ENCODE peak calls at places on chromosome 6, in nine cellular contexts. One of them, this sample, is unnamed.
A peak's percentile ranks its signal among the peaks of the same experiment; 100 is the strongest.

GRCh38 chr6:56579155-56579851 is 63.4 kb downstream of the DST start:
- DNase-seq in Right ventricle myocardium superior: no peak
- DNase-seq in activated CD4-positive, alpha-beta T cell treated with anti-CD3 and anti-CD28 coated beads, Interleukin-2, amount 10 ng/mL, durations not matched to agents 24 days and 14 days: no peak
- DNase-seq in NCI-H1105 treated with DMSO at 0.1 percent for 48 hours: no peak
- DNase-seq in NCI-H2171: no peak
- DNase-seq in activated naive CD4-positive, alpha-beta T cell: no peak
- DNase-seq in colonic mucosa: no peak
- DNase-seq in HEK293T: no peak
- DNase-seq in pancreas: no peak
- DNase-seq in this sample: no peak

GRCh38 chr6:157054531-157054979 is 268.8 kb downstream of the TMEM242 start:
- DNase-seq in activated naive CD4-positive, alpha-beta T cell: no peak
- DNase-seq in NCI-H2171: no peak
- DNase-seq in Right ventricle myocardium superior: no peak
- DNase-seq in NCI-H1105 treated with DMSO at 0.1 percent for 48 hours: no peak
- DNase-seq in colonic mucosa: no peak
- DNase-seq in HEK293T: no peak
- DNase-seq in pancreas: no peak
- DNase-seq in activated CD4-positive, alpha-beta T cell treated with anti-CD3 and anti-CD28 coated beads, Interleukin-2, amount 10 ng/mL, durations not matched to agents 24 days and 14 days: peak; percentile 83
- DNase-seq in this sample: no peak

GRCh38 chr6:114739656-114740055 is 396.8 kb upstream of the HS3ST5 start:
- DNase-seq in activated naive CD4-positive, alpha-beta T cell: no peak
- DNase-seq in NCI-H2171: peak; percentile 83
- DNase-seq in NCI-H1105 treated with DMSO at 0.1 percent for 48 hours: peak; percentile 62
- DNase-seq in HEK293T: no peak
- DNase-seq in activated CD4-positive, alpha-beta T cell treated with anti-CD3 and anti-CD28 coated beads, Interleukin-2, amount 10 ng/mL, durations not matched to agents 24 days and 14 days: no peak
- DNase-seq in Right ventricle myocardium superior: no peak
- DNase-seq in colonic mucosa: no peak
- DNase-seq in pancreas: no peak
- DNase-seq in this sample: no peak

GRCh38 chr6:155894758-155895157 is 439.1 kb upstream of the NOX3 start:
- DNase-seq in activated CD4-positive, alpha-beta T cell treated with anti-CD3 and anti-CD28 coated beads, Interleukin-2, amount 10 ng/mL, durations not matched to agents 24 days and 14 days: no peak
- DNase-seq in activated naive CD4-positive, alpha-beta T cell: no peak
- DNase-seq in NCI-H1105 treated with DMSO at 0.1 percent for 48 hours: no peak
- DNase-seq in NCI-H2171: no peak
- DNase-seq in pancreas: no peak
- DNase-seq in colonic mucosa: no peak
- DNase-seq in HEK293T: no peak
- DNase-seq in Right ventricle myocardium superior: no peak
- DNase-seq in this sample: no peak

GRCh38 chr6:77457720-77458349 is 5.5 kb downstream of the HTR1B start:
- DNase-seq in colonic mucosa: peak; percentile 59
- DNase-seq in activated CD4-positive, alpha-beta T cell treated with anti-CD3 and anti-CD28 coated beads, Interleukin-2, amount 10 ng/mL, durations not matched to agents 24 days and 14 days: peak; percentile 67
- DNase-seq in pancreas: no peak
- DNase-seq in HEK293T: peak; percentile 53
- DNase-seq in activated naive CD4-positive, alpha-beta T cell: no peak
- DNase-seq in NCI-H1105 treated with DMSO at 0.1 percent for 48 hours: peak; percentile 57
- DNase-seq in Right ventricle myocardium superior: peak; percentile 65
- DNase-seq in NCI-H2171: peak; percentile 12
- DNase-seq in this sample: no peak

GRCh38 chr6:17277256-17277655 is 3.9 kb upstream of the RBM24 start:
- DNase-seq in pancreas: no peak
- DNase-seq in Right ventricle myocardium superior: no peak
- DNase-seq in activated naive CD4-positive, alpha-beta T cell: no peak
- DNase-seq in NCI-H2171: no peak
- DNase-seq in activated CD4-positive, alpha-beta T cell treated with anti-CD3 and anti-CD28 coated beads, Interleukin-2, amount 10 ng/mL, durations not matched to agents 24 days and 14 days: no peak
- DNase-seq in colonic mucosa: no peak
- DNase-seq in NCI-H1105 treated with DMSO at 0.1 percent for 48 hours: no peak
- DNase-seq in HEK293T: no peak
- DNase-seq in this sample: no peak

GRCh38 chr6:20119446-20119845 is 92.8 kb downstream of the MBOAT1 start:
- DNase-seq in NCI-H2171: peak; percentile 26
- DNase-seq in pancreas: no peak
- DNase-seq in activated naive CD4-positive, alpha-beta T cell: no peak
- DNase-seq in HEK293T: no peak
- DNase-seq in NCI-H1105 treated with DMSO at 0.1 percent for 48 hours: no peak
- DNase-seq in colonic mucosa: no peak
- DNase-seq in Right ventricle myocardium superior: no peak
- DNase-seq in activated CD4-positive, alpha-beta T cell treated with anti-CD3 and anti-CD28 coated beads, Interleukin-2, amount 10 ng/mL, durations not matched to agents 24 days and 14 days: no peak
- DNase-seq in this sample: no peak

GRCh38 chr6:51339108-51339507 is 520.4 kb downstream of the TFAP2B start:
- DNase-seq in NCI-H2171: no peak
- DNase-seq in NCI-H1105 treated with DMSO at 0.1 percent for 48 hours: no peak
- DNase-seq in Right ventricle myocardium superior: no peak
- DNase-seq in activated naive CD4-positive, alpha-beta T cell: no peak
- DNase-seq in colonic mucosa: no peak
- DNase-seq in HEK293T: no peak
- DNase-seq in pancreas: no peak
- DNase-seq in activated CD4-positive, alpha-beta T cell treated with anti-CD3 and anti-CD28 coated beads, Interleukin-2, amount 10 ng/mL, durations not matched to agents 24 days and 14 days: no peak
- DNase-seq in this sample: no peak

GRCh38 chr6:39426057-39426592 is 103.6 kb upstream of the KCNK16 start:
- DNase-seq in pancreas: no peak
- DNase-seq in Right ventricle myocardium superior: no peak
- DNase-seq in NCI-H1105 treated with DMSO at 0.1 percent for 48 hours: no peak
- DNase-seq in activated naive CD4-positive, alpha-beta T cell: no peak
- DNase-seq in activated CD4-positive, alpha-beta T cell treated with anti-CD3 and anti-CD28 coated beads, Interleukin-2, amount 10 ng/mL, durations not matched to agents 24 days and 14 days: no peak
- DNase-seq in NCI-H2171: no peak
- DNase-seq in colonic mucosa: no peak
- DNase-seq in HEK293T: no peak
- DNase-seq in this sample: no peak

GRCh38 chr6:110140650-110141049 is 38.8 kb downstream of the WASF1 start:
- DNase-seq in HEK293T: no peak
- DNase-seq in NCI-H2171: no peak
- DNase-seq in colonic mucosa: no peak
- DNase-seq in NCI-H1105 treated with DMSO at 0.1 percent for 48 hours: no peak
- DNase-seq in pancreas: no peak
- DNase-seq in activated naive CD4-positive, alpha-beta T cell: no peak
- DNase-seq in Right ventricle myocardium superior: no peak
- DNase-seq in activated CD4-positive, alpha-beta T cell treated with anti-CD3 and anti-CD28 coated beads, Interleukin-2, amount 10 ng/mL, durations not matched to agents 24 days and 14 days: no peak
- DNase-seq in this sample: no peak

GRCh38 chr6:139161817-139162284 is 27.0 kb downstream of the HECA start:
- DNase-seq in activated naive CD4-positive, alpha-beta T cell: peak; percentile 46
- DNase-seq in activated CD4-positive, alpha-beta T cell treated with anti-CD3 and anti-CD28 coated beads, Interleukin-2, amount 10 ng/mL, durations not matched to agents 24 days and 14 days: peak; percentile 91
- DNase-seq in HEK293T: no peak
- DNase-seq in NCI-H1105 treated with DMSO at 0.1 percent for 48 hours: no peak
- DNase-seq in Right ventricle myocardium superior: no peak
- DNase-seq in colonic mucosa: no peak
- DNase-seq in NCI-H2171: no peak
- DNase-seq in pancreas: no peak
- DNase-seq in this sample: no peak

GRCh38 chr6:77462359-77463307 is 658 bp downstream of the HTR1B start:
- DNase-seq in colonic mucosa: peak; percentile 17
- DNase-seq in activated CD4-positive, alpha-beta T cell treated with anti-CD3 and anti-CD28 coated beads, Interleukin-2, amount 10 ng/mL, durations not matched to agents 24 days and 14 days: no peak
- DNase-seq in Right ventricle myocardium superior: peak; percentile 39
- DNase-seq in NCI-H2171: no peak
- DNase-seq in pancreas: peak; percentile 65
- DNase-seq in HEK293T: no peak
- DNase-seq in activated naive CD4-positive, alpha-beta T cell: no peak
- DNase-seq in NCI-H1105 treated with DMSO at 0.1 percent for 48 hours: no peak
- DNase-seq in this sample: no peak

GRCh38 chr6:112337209-112337638 is 9.9 kb upstream of the RFPL4B start:
- DNase-seq in activated CD4-positive, alpha-beta T cell treated with anti-CD3 and anti-CD28 coated beads, Interleukin-2, amount 10 ng/mL, durations not matched to agents 24 days and 14 days: no peak
- DNase-seq in NCI-H2171: peak; percentile 67
- DNase-seq in HEK293T: peak; percentile 86
- DNase-seq in colonic mucosa: peak; percentile 32
- DNase-seq in activated naive CD4-positive, alpha-beta T cell: no peak
- DNase-seq in pancreas: no peak
- DNase-seq in Right ventricle myocardium superior: peak; percentile 54
- DNase-seq in NCI-H1105 treated with DMSO at 0.1 percent for 48 hours: peak; percentile 83
- DNase-seq in this sample: no peak

GRCh38 chr6:135165031-135165430 is 16.1 kb upstream of the MYB start:
- DNase-seq in activated naive CD4-positive, alpha-beta T cell: no peak
- DNase-seq in NCI-H2171: no peak
- DNase-seq in activated CD4-positive, alpha-beta T cell treated with anti-CD3 and anti-CD28 coated beads, Interleukin-2, amount 10 ng/mL, durations not matched to agents 24 days and 14 days: no peak
- DNase-seq in HEK293T: no peak
- DNase-seq in NCI-H1105 treated with DMSO at 0.1 percent for 48 hours: no peak
- DNase-seq in Right ventricle myocardium superior: no peak
- DNase-seq in colonic mucosa: no peak
- DNase-seq in pancreas: no peak
- DNase-seq in this sample: no peak

GRCh38 chr6:14231546-14232280 is 114.1 kb downstream of the CD83 start:
- DNase-seq in pancreas: no peak
- DNase-seq in activated naive CD4-positive, alpha-beta T cell: no peak
- DNase-seq in NCI-H2171: no peak
- DNase-seq in activated CD4-positive, alpha-beta T cell treated with anti-CD3 and anti-CD28 coated beads, Interleukin-2, amount 10 ng/mL, durations not matched to agents 24 days and 14 days: no peak
- DNase-seq in HEK293T: no peak
- DNase-seq in colonic mucosa: no peak
- DNase-seq in NCI-H1105 treated with DMSO at 0.1 percent for 48 hours: no peak
- DNase-seq in Right ventricle myocardium superior: no peak
- DNase-seq in this sample: no peak

GRCh38 chr6:56148488-56149190 is 98.7 kb downstream of the COL21A1 start:
- DNase-seq in colonic mucosa: no peak
- DNase-seq in activated CD4-positive, alpha-beta T cell treated with anti-CD3 and anti-CD28 coated beads, Interleukin-2, amount 10 ng/mL, durations not matched to agents 24 days and 14 days: no peak
- DNase-seq in HEK293T: no peak
- DNase-seq in NCI-H2171: no peak
- DNase-seq in NCI-H1105 treated with DMSO at 0.1 percent for 48 hours: no peak
- DNase-seq in activated naive CD4-positive, alpha-beta T cell: no peak
- DNase-seq in pancreas: no peak
- DNase-seq in Right ventricle myocardium superior: no peak
- DNase-seq in this sample: no peak

GRCh38 chr6:95266537-95267258 is 310.6 kb upstream of the MANEA start:
- DNase-seq in activated naive CD4-positive, alpha-beta T cell: no peak
- DNase-seq in NCI-H2171: no peak
- DNase-seq in NCI-H1105 treated with DMSO at 0.1 percent for 48 hours: no peak
- DNase-seq in pancreas: no peak
- DNase-seq in Right ventricle myocardium superior: no peak
- DNase-seq in activated CD4-positive, alpha-beta T cell treated with anti-CD3 and anti-CD28 coated beads, Interleukin-2, amount 10 ng/mL, durations not matched to agents 24 days and 14 days: no peak
- DNase-seq in HEK293T: no peak
- DNase-seq in colonic mucosa: no peak
- DNase-seq in this sample: no peak

GRCh38 chr6:15205321-15205720 is 40.5 kb upstream of the JARID2 start:
- DNase-seq in Right ventricle myocardium superior: no peak
- DNase-seq in NCI-H2171: no peak
- DNase-seq in HEK293T: no peak
- DNase-seq in colonic mucosa: no peak
- DNase-seq in NCI-H1105 treated with DMSO at 0.1 percent for 48 hours: no peak
- DNase-seq in activated naive CD4-positive, alpha-beta T cell: no peak
- DNase-seq in activated CD4-positive, alpha-beta T cell treated with anti-CD3 and anti-CD28 coated beads, Interleukin-2, amount 10 ng/mL, durations not matched to agents 24 days and 14 days: no peak
- DNase-seq in pancreas: no peak
- DNase-seq in this sample: no peak

GRCh38 chr6:105994522-105995402 is 91.4 kb upstream of the PRDM1 start:
- DNase-seq in NCI-H2171: no peak
- DNase-seq in HEK293T: peak; percentile 38
- DNase-seq in pancreas: peak; percentile 61
- DNase-seq in colonic mucosa: peak; percentile 68
- DNase-seq in activated naive CD4-positive, alpha-beta T cell: peak; percentile 15
- DNase-seq in Right ventricle myocardium superior: peak; percentile 77
- DNase-seq in NCI-H1105 treated with DMSO at 0.1 percent for 48 hours: peak; percentile 27
- DNase-seq in activated CD4-positive, alpha-beta T cell treated with anti-CD3 and anti-CD28 coated beads, Interleukin-2, amount 10 ng/mL, durations not matched to agents 24 days and 14 days: peak; percentile 88
- DNase-seq in this sample: no peak

GRCh38 chr6:53048431-53049195 is 16.6 kb upstream of the FBXO9 start:
- DNase-seq in colonic mucosa: no peak
- DNase-seq in HEK293T: no peak
- DNase-seq in NCI-H1105 treated with DMSO at 0.1 percent for 48 hours: no peak
- DNase-seq in pancreas: no peak
- DNase-seq in activated naive CD4-positive, alpha-beta T cell: no peak
- DNase-seq in Right ventricle myocardium superior: no peak
- DNase-seq in NCI-H2171: no peak
- DNase-seq in activated CD4-positive, alpha-beta T cell treated with anti-CD3 and anti-CD28 coated beads, Interleukin-2, amount 10 ng/mL, durations not matched to agents 24 days and 14 days: peak; percentile 65
- DNase-seq in this sample: no peak

GRCh38 chr6:115932481-115932880 is 128.2 kb downstream of the FRK start:
- DNase-seq in Right ventricle myocardium superior: no peak
- DNase-seq in activated naive CD4-positive, alpha-beta T cell: no peak
- DNase-seq in pancreas: no peak
- DNase-seq in colonic mucosa: no peak
- DNase-seq in activated CD4-positive, alpha-beta T cell treated with anti-CD3 and anti-CD28 coated beads, Interleukin-2, amount 10 ng/mL, durations not matched to agents 24 days and 14 days: no peak
- DNase-seq in HEK293T: no peak
- DNase-seq in NCI-H2171: peak; percentile 78
- DNase-seq in NCI-H1105 treated with DMSO at 0.1 percent for 48 hours: no peak
- DNase-seq in this sample: no peak

GRCh38 chr6:148548065-148548748 is 198.6 kb upstream of the UST start:
- DNase-seq in NCI-H2171: no peak
- DNase-seq in activated CD4-positive, alpha-beta T cell treated with anti-CD3 and anti-CD28 coated beads, Interleukin-2, amount 10 ng/mL, durations not matched to agents 24 days and 14 days: no peak
- DNase-seq in activated naive CD4-positive, alpha-beta T cell: no peak
- DNase-seq in pancreas: no peak
- DNase-seq in colonic mucosa: no peak
- DNase-seq in Right ventricle myocardium superior: peak; percentile 71
- DNase-seq in NCI-H1105 treated with DMSO at 0.1 percent for 48 hours: no peak
- DNase-seq in HEK293T: no peak
- DNase-seq in this sample: no peak

GRCh38 chr6:41581381-41581991 is 35.3 kb downstream of the FOXP4 start:
- DNase-seq in pancreas: peak; percentile 81
- DNase-seq in colonic mucosa: no peak
- DNase-seq in Right ventricle myocardium superior: peak; percentile 61
- DNase-seq in activated CD4-positive, alpha-beta T cell treated with anti-CD3 and anti-CD28 coated beads, Interleukin-2, amount 10 ng/mL, durations not matched to agents 24 days and 14 days: no peak
- DNase-seq in activated naive CD4-positive, alpha-beta T cell: no peak
- DNase-seq in NCI-H1105 treated with DMSO at 0.1 percent for 48 hours: no peak
- DNase-seq in HEK293T: no peak
- DNase-seq in NCI-H2171: peak; percentile 13
- DNase-seq in this sample: no peak

GRCh38 chr6:109912136-109912535 is 66.0 kb upstream of the GPR6 start:
- DNase-seq in NCI-H1105 treated with DMSO at 0.1 percent for 48 hours: no peak
- DNase-seq in pancreas: no peak
- DNase-seq in activated naive CD4-positive, alpha-beta T cell: no peak
- DNase-seq in NCI-H2171: no peak
- DNase-seq in colonic mucosa: no peak
- DNase-seq in HEK293T: no peak
- DNase-seq in activated CD4-positive, alpha-beta T cell treated with anti-CD3 and anti-CD28 coated beads, Interleukin-2, amount 10 ng/mL, durations not matched to agents 24 days and 14 days: no peak
- DNase-seq in Right ventricle myocardium superior: no peak
- DNase-seq in this sample: no peak